ENCODE peak calls at places on chromosomes 7 and 10, in nine cellular contexts. I, A, G, J, D, P, Z, C and U are unnamed samples.
A peak's percentile ranks its signal among the peaks of the same experiment; 100 is the strongest.

GRCh38 chr10:13441476-13441875 is 87.3 kb downstream of the BEND7 start:
- DNase-seq in I (no peak), A (no peak), G (no peak), J (no peak), D (no peak), P (no peak), Z (no peak), C (no peak), U (no peak)

GRCh38 chr7:96400518-96400917 is 78.6 kb upstream of the SLC25A13 start:
- DNase-seq in I (no peak), A (no peak), G (no peak), J (peak; percentile 72), D (no peak), P (no peak), Z (no peak), C (no peak), U (no peak)

GRCh38 chr10:49079499-49079898 is 35.8 kb downstream of the VSTM4 start:
- DNase-seq in I (no peak), A (no peak), G (no peak), J (no peak), D (no peak), P (no peak), Z (no peak), C (no peak), U (no peak)

GRCh38 chr10:98852686-98853085 is 383.0 kb downstream of the HPSE2 start:
- DNase-seq in I (no peak), A (peak; percentile 13), G (no peak), J (no peak), D (no peak), P (no peak), Z (no peak), C (no peak), U (no peak)

GRCh38 chr10:15595260-15595659 is 124.5 kb downstream of the ITGA8 start:
- DNase-seq in I (no peak), A (no peak), G (no peak), J (no peak), D (no peak), P (no peak), Z (no peak), C (no peak), U (no peak)

GRCh38 chr7:131802195-131802594 is 245.8 kb upstream of the PODXL start:
- DNase-seq in I (no peak), A (no peak), G (no peak), J (no peak), D (no peak), P (no peak), Z (no peak), C (no peak), U (peak; percentile 57)

GRCh38 chr7:1670894-1671875 is 1.1 kb downstream of the ELFN1 start:
- DNase-seq in I (peak; percentile 48), A (no peak), G (peak; percentile 21), J (no peak), D (no peak), P (no peak), Z (no peak), C (no peak), U (no peak)

GRCh38 chr7:122143376-122143750 is 686 bp downstream of the AASS start:
- DNase-seq in I (peak; percentile 69), A (no peak), G (no peak), J (no peak), D (peak; percentile 17), P (no peak), Z (peak; percentile 8), C (no peak), U (no peak)

GRCh38 chr7:111650456-111650999 is 88.2 kb upstream of the IMMP2L start:
- DNase-seq in I (no peak), A (no peak), G (no peak), J (peak; percentile 88), D (peak; percentile 39), P (no peak), Z (no peak), C (no peak), U (no peak)

GRCh38 chr7:102211590-102212550 is 74.8 kb upstream of the SH2B2 start:
- DNase-seq in I (no peak), A (no peak), G (no peak), J (no peak), D (no peak), P (no peak), Z (peak; percentile 79), C (no peak), U (no peak)

GRCh38 chr7:94303736-94304135 is 91.0 kb upstream of the COL1A2 start:
- DNase-seq in I (peak; percentile 65), A (no peak), G (peak; percentile 34), J (no peak), D (no peak), P (peak; percentile 62), Z (no peak), C (no peak), U (no peak)

GRCh38 chr7:21966271-21966670 is 20.6 kb upstream of the CDCA7L start:
- DNase-seq in I (no peak), A (no peak), G (no peak), J (no peak), D (no peak), P (no peak), Z (peak; percentile 60), C (no peak), U (no peak)

GRCh38 chr7:25790261-25790660 is 361.7 kb upstream of the NFE2L3 start:
- DNase-seq in I (no peak), A (no peak), G (no peak), J (peak; percentile 16), D (no peak), P (no peak), Z (no peak), C (no peak), U (no peak)

GRCh38 chr7:133794490-133794889 is 332.6 kb upstream of the LRGUK start:
- DNase-seq in I (no peak), A (no peak), G (no peak), J (no peak), D (no peak), P (no peak), Z (no peak), C (no peak), U (no peak)

GRCh38 chr10:46545861-46546590 is 10.4 kb downstream of the GPRIN2 start:
- DNase-seq in I (no peak), A (no peak), G (peak; percentile 27), J (no peak), D (peak; percentile 13), P (no peak), Z (peak; percentile 54), C (no peak), U (peak; percentile 83)

GRCh38 chr10:102776779-102777417 is 33.1 kb downstream of the WBP1L start:
- DNase-seq in I (peak; percentile 93), A (no peak), G (peak; percentile 84), J (peak; percentile 94), D (peak; percentile 90), P (peak; percentile 91), Z (no peak), C (no peak), U (peak; percentile 92)

GRCh38 chr7:37007319-37007718 is 283.0 kb upstream of the AOAH start:
- DNase-seq in I (no peak), A (no peak), G (no peak), J (no peak), D (no peak), P (no peak), Z (no peak), C (no peak), U (no peak)

GRCh38 chr10:1198453-1199344 is 142.5 kb downstream of the WDR37 start:
- DNase-seq in I (no peak), A (no peak), G (no peak), J (no peak), D (no peak), P (no peak), Z (no peak), C (no peak), U (peak; percentile 54)

GRCh38 chr7:80453699-80454340 is 58.0 kb downstream of the GNAT3 start:
- DNase-seq in I (no peak), A (peak; percentile 19), G (no peak), J (peak; percentile 37), D (no peak), P (no peak), Z (no peak), C (no peak), U (no peak)
- TF ChIP-seq CTCF in I (peak; percentile 37), A (peak; percentile 56), G (peak; percentile 31), J (no peak), D (peak; percentile 18), P (peak; percentile 58), Z (no peak), C (no peak), U (peak; percentile 75)

DNA sequence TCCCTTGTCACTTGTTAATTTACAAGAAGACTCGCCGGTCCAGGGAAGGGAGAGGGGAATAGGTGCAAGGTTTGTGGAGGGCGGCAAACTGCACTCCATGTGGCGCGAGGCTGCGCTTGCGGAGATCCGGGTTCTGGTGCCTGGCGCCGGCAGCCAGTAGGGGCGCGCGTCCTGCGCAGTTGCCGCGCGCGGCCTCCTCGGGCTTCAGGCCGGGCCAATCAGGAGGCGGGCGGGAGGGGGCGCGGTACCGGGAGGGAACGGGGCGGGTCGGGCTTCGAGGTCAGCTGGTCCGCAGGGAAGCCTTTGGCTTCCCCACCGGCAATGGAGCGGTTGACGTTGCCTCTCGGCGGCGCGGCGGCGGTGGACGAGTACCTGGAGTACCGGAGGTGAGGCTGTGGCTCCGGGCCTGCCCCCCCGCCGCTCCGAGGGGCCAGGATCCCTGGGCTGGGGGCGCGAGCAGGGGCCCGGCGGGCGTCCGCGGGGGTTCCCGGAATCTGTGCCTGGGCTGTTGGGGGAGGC is at the start of gene FAM221A:
- DNase-seq in I (peak; percentile 95), A (no peak), G (peak; percentile 91), J (peak; percentile 45), D (peak; percentile 94), P (peak; percentile 47), Z (peak; percentile 88), C (peak; percentile 78), U (peak; percentile 91)
- TF ChIP-seq CTCF in I (peak; percentile 87), A (peak; percentile 28), G (peak; percentile 82), J (peak; percentile 87), D (peak; percentile 92), P (peak; percentile 70), Z (peak; percentile 65), C (peak; percentile 73), U (peak; percentile 75)

GRCh38 chr10:117860135-117860534 is 186.6 kb downstream of the RAB11FIP2 start:
- DNase-seq in I (no peak), A (no peak), G (no peak), J (peak; percentile 88), D (no peak), P (no peak), Z (no peak), C (no peak), U (no peak)

GRCh38 chr10:117865945-117866344 is 180.8 kb downstream of the RAB11FIP2 start:
- DNase-seq in I (no peak), A (no peak), G (no peak), J (no peak), D (no peak), P (no peak), Z (no peak), C (no peak), U (no peak)

GRCh38 chr10:117860823-117861222 is 185.9 kb downstream of the RAB11FIP2 start:
- DNase-seq in I (no peak), A (peak; percentile 44), G (no peak), J (peak; percentile 46), D (no peak), P (no peak), Z (peak; percentile 32), C (no peak), U (no peak)
- TF ChIP-seq CTCF in I (no peak), A (peak; percentile 76), G (no peak), J (peak; percentile 27), D (no peak), P (peak; percentile 41), Z (no peak), C (no peak), U (peak; percentile 40)

DNA sequence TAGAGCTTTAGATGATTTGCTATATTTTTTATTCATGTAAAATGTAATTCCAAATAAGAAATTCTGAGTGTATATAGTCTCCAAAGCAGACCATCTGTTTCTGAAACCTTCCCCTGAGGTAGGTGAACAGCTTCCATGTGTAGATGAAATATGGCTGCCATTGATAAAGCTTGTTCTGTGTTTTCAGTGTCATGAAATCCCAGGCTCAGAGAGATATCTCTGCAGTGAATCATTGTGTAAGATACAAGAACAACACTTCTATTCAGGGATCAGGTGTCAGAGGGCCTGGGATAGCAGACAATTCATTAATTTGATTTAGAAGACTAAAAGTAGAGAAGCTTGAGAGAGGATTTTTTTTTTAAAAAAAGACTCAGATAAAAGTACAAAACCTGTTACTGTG is 29.0 kb downstream of the ACTA2 start:
- DNase-seq in I (no peak), A (no peak), G (no peak), J (no peak), D (no peak), P (no peak), Z (no peak), C (no peak), U (no peak)
- TF ChIP-seq CTCF in I (no peak), A (no peak), G (no peak), J (no peak), D (no peak), P (no peak), Z (no peak), C (no peak), U (no peak)